ENCODE peak calls at places on chromosome 1, in four cellular contexts. A is psoas muscle, B is NCI-H2081, F is putamen. N is an unnamed sample.

GRCh38 chr1:115906627-115907026 is 65.7 kb upstream of the NHLH2 start:
- DNase-seq in A (no peak), B (no peak), F (no peak), N (no peak)

GRCh38 chr1:232459826-232460225 is 170.1 kb downstream of the SIPA1L2 start:
- DNase-seq in A (no peak), B (no peak), F (no peak), N (no peak)

GRCh38 chr1:115429242-115429641 is 91.2 kb upstream of the NGF start:
- DNase-seq in A (no peak), B (no peak), F (no peak), N (no peak)

GRCh38 chr1:156477526-156478249 is 22.9 kb downstream of the MEF2D start:
- DNase-seq in A (peak), B (no peak), F (no peak), N (no peak)

GRCh38 chr1:230979952-230980351 is 1.1 kb downstream of the ARV1 start:
- DNase-seq in A (no peak), B (no peak), F (no peak), N (no peak)

GRCh38 chr1:64516301-64516700 is 46.4 kb downstream of the CACHD1 start:
- DNase-seq in A (no peak), B (no peak), F (no peak), N (no peak)

GRCh38 chr1:86757272-86757984 is 53.1 kb downstream of the SH3GLB1 start:
- DNase-seq in A (no peak), B (no peak), F (peak), N (no peak)

GRCh38 chr1:34657266-34657665 is 97.6 kb upstream of the GJB5 start:
- DNase-seq in A (no peak), B (no peak), F (no peak), N (no peak)

GRCh38 chr1:39704757-39705156 is 13.5 kb upstream of the HPCAL4 start:
- DNase-seq in A (no peak), B (no peak), F (no peak), N (no peak)

GRCh38 chr1:202571719-202572339 is 138.4 kb downstream of the SYT2 start:
- DNase-seq in A (no peak), B (peak), F (no peak), N (no peak)

GRCh38 chr1:226798427-226799411 is 59.6 kb upstream of the ITPKB start:
- DNase-seq in A (no peak), B (no peak), F (no peak), N (no peak)

GRCh38 chr1:225899044-225899925 is 10.3 kb upstream of the LEFTY1 start:
- DNase-seq in A (peak), B (no peak), F (no peak), N (no peak)

GRCh38 chr1:185804206-185804605 is 70.0 kb downstream of the HMCN1 start:
- DNase-seq in A (no peak), B (no peak), F (no peak), N (no peak)

GRCh38 chr1:1038694-1039093 is 18.8 kb downstream of the AGRN start:
- DNase-seq in A (no peak), B (no peak), F (no peak), N (no peak)

N was measured in heart right ventricle.